ENCODE peak calls at places on chromosomes 13 and 19, in four cellular contexts. F is H1, J is K562, A is HepG2. D is an unnamed sample.

GRCh38 chr13:36445278-36445677 is 13.0 kb downstream of the CCNA1 start:
- DNase-seq in F (no peak), J (no peak), A (no peak), D (no peak)

GRCh38 chr13:48542581-48543341 is 9.9 kb upstream of the RCBTB2 start:
- DNase-seq in F (peak), J (no peak), A (peak), D (no peak)

GRCh38 chr13:53206455-53206854 is 177.8 kb downstream of the OLFM4 start:
- DNase-seq in F (no peak), J (no peak), A (no peak), D (no peak)

GRCh38 chr13:26011996-26012688 is 39.7 kb downstream of the SHISA2 start:
- DNase-seq in F (peak), J (no peak), A (no peak), D (no peak)

GRCh38 chr13:29991343-29991742 is 140.9 kb upstream of the UBL3 start:
- DNase-seq in F (no peak), J (no peak), A (no peak), D (no peak)

GRCh38 chr13:100544866-100545683 is 43.5 kb downstream of the GGACT start:
- DNase-seq in F (peak), J (no peak), A (no peak), D (no peak)

GRCh38 chr13:111575276-111575675 is 254.8 kb downstream of the TEX29 start:
- DNase-seq in F (no peak), J (no peak), A (no peak), D (no peak)

GRCh38 chr19:1839658-1840540 is 8.4 kb downstream of the REXO1 start:
- DNase-seq in F (no peak), J (peak), A (peak), D (no peak)

GRCh38 chr19:32599736-32600157 is 18.8 kb downstream of the PDCD5 start:
- DNase-seq in F (no peak), J (peak), A (peak), D (no peak)

GRCh38 chr13:27038323-27038722 is 133.3 kb downstream of the USP12 start:
- DNase-seq in F (no peak), J (no peak), A (no peak), D (no peak)

GRCh38 chr13:113787694-113788093 is 28.7 kb downstream of the TMEM255B start:
- DNase-seq in F (no peak), J (no peak), A (no peak), D (no peak)

GRCh38 chr19:10884273-10884672 is 12.9 kb downstream of the CARM1 start:
- DNase-seq in F (no peak), J (peak), A (no peak), D (no peak)

GRCh38 chr19:40253611-40254092 is 27.2 kb upstream of the CCNP start:
- DNase-seq in F (no peak), J (no peak), A (peak), D (no peak)

GRCh38 chr13:113299951-113300350 is 2.9 kb downstream of the LAMP1 start:
- DNase-seq in F (no peak), J (no peak), A (peak), D (no peak)

GRCh38 chr13:26660185-26660584 is 100.4 kb downstream of the GPR12 start:
- DNase-seq in F (no peak), J (no peak), A (no peak), D (no peak)

GRCh38 chr13:109595466-109595865 is 190.9 kb downstream of the IRS2 start:
- DNase-seq in F (no peak), J (no peak), A (no peak), D (no peak)

GRCh38 chr13:72221276-72221962 is 354.4 kb upstream of the DACH1 start:
- DNase-seq in F (peak), J (peak), A (peak), D (no peak)

GRCh38 chr19:55165952-55166529 is 372 bp downstream of the DNAAF3 start:
- DNase-seq in F (peak), J (peak), A (peak), D (no peak)

DNA sequence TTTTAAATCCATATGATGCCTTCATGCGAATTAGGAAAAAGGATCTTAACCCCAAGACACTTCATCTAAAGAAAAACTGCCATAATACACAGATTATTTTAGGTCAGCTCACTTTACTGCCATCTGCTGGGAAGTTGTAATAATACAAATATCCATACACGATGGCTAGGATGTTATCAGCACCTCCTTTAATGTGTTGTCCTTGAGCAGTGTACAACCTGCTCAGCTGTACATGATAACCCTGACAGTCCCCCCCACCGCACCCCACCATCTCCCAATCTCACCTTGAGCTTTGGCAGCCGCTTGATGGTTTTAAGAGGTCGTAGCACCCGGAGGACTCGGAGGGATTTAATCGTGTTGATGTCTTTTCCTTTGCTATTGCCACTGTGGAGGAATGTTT is 112.2 kb downstream of the IER2 start:
- DNase-seq in F (no peak), J (peak), A (peak), D (no peak)
- TF ChIP-seq TAF1 in F (no peak), J (no peak), A (no peak), D (no peak)

GRCh38 chr19:38670921-38671398 is 23.5 kb downstream of the ACTN4 start:
- DNase-seq in F (no peak), J (peak), A (peak), D (no peak)

GRCh38 chr19:38666662-38667448 is 19.4 kb downstream of the ACTN4 start:
- DNase-seq in F (no peak), J (no peak), A (no peak), D (no peak)

GRCh38 chr19:38667552-38668205 is 20.2 kb downstream of the ACTN4 start:
- DNase-seq in F (no peak), J (no peak), A (no peak), D (no peak)

GRCh38 chr19:38671654-38672053 is 24.2 kb downstream of the ACTN4 start:
- DNase-seq in F (no peak), J (no peak), A (no peak), D (no peak)

DNA sequence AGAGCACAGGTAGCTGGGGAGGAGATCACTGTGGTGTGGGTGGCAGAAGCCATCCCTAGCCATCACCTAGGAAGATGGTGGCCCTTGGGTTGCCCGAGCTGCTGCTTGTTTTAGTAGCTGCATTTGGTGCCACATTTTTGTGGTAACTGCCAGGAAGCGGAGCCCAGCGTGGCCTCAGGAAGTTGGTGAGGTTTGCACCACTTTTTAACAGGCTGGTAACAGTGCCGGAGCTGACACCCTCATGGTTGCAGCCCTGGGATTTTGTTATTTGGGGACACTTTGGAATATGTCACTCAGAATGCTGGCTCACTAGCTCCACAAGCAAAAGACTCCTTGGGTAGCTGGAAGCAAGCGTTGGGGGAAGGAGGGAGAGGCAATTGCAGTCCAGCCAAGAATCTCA is 22.1 kb downstream of the ACTN4 start:
- DNase-seq in F (no peak), J (no peak), A (no peak), D (no peak)
- TF ChIP-seq POLR2AphosphoS5 in F (no peak), J (no peak), A (no peak), D (no peak)

DNA sequence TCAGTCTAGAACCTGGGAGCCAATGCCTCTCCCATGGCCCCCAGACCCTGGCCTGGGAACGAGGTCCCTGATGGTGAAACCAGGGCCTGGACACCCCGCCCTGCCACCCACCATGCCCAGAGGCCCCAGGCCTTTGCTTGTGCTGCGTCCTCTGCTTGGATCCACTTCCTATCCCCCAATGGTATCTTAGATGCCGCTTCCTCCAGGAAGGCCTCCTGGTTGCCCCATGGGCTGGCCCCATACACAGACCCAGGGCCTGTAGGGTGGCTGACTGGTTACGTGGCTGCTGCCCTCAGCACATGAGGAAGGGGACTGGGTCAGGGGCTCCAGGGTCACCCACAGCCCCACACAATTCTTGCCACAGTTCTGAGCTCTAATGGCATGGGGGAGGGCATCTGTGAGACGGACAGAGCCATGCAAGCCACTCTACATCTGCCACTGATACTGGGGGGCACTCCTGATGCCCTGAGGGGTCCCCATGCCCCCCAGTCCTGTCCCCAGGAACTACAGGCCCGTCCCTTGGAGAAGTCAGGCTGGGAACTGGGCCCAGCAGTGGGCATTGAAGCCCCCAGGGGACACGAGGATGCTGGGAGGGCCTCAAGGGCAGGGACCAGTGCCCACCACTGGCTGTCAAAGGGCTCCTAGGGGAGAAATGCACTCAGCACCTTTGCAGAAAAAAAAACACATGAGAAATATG is 5.0 kb downstream of the RPL36 start:
- DNase-seq in F (no peak), J (no peak), A (no peak), D (no peak)
- TF ChIP-seq POLR2A in F (no peak), J (no peak), A (no peak), D (no peak)

GRCh38 chr13:99000137-99000536 is 22.3 kb upstream of the DOCK9 start:
- DNase-seq in F (no peak), J (no peak), A (no peak), D (no peak)

GRCh38 chr13:98999635-98999952 is 21.7 kb upstream of the DOCK9 start:
- DNase-seq in F (no peak), J (no peak), A (no peak), D (no peak)

GRCh38 chr13:98997738-98998641 is 20.1 kb upstream of the DOCK9 start:
- DNase-seq in F (peak), J (no peak), A (no peak), D (no peak)

GRCh38 chr13:98997051-98997730 is 19.3 kb upstream of the DOCK9 start:
- DNase-seq in F (peak), J (no peak), A (no peak), D (no peak)

DNA sequence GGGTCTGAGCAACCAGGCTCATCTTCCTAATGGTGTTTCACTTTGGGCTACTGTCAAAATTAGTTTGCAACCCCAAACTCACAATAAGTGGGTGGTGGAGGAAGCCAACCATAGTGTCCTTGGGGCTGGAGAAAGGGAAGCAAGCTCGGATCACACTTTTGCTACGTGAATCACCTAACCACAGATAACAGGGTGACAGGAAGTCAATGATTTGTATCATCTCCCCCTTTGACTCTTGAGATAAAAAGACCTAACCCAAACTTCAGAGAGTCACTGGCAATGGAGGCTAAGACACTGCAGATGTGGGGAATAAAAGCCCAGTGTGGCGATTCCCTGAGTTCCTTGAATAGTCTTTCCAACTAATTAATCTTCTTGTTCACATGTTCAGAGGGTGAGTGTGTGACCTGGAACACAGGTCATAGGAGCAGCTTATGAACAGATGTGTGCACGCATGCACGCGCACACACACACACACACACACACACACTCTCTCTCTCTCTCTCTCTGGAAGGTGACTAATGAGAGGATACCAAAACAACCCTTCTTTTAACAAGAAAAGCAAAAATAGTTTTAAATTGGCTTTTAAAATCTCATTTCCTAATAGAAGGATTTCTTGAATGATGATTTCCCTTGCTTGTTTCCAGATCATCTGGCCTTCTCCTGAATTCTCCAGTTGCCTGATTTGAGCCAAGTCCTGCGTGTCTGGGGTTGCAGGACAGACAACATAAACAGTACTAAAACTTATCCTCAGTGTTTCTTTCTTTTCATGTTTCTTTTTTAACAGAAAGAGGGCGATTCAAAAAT is 21.2 kb upstream of the DOCK9 start:
- DNase-seq in F (no peak), J (peak), A (no peak), D (no peak)
- TF ChIP-seq TAF1 in F (no peak), J (no peak), A (no peak), D (no peak)

GRCh38 chr19:49801966-49802661 is 11.0 kb downstream of the FUZ start:
- DNase-seq in F (peak), J (peak), A (no peak), D (no peak)
- TF ChIP-seq POLR2AphosphoS5 in F (no peak), J (no peak), A (no peak), D (no peak)

D was measured in GM12892.